ENCODE peak calls at places on chromosomes 3 and 15, in nine cellular contexts. H is stomach, E is heart right ventricle, I is AG09309, P is mammary epithelial cell, J is GM10248, F is cardiac fibroblast, V is heart left ventricle, K is cardiac muscle cell. Q is an unnamed sample.

GRCh38 chr15:37101634-37102314 is 1.4 kb upstream of the MEIS2 start:
- DNase-seq in J (peak), I (no peak), F (peak), E (peak), V (peak), K (peak), P (peak), H (peak), Q (no peak)

GRCh38 chr15:84873997-84874396 is 10.5 kb upstream of the SLC28A1 start:
- DNase-seq in J (no peak), I (no peak), F (no peak), H (no peak), V (no peak), P (no peak), K (no peak), E (no peak), Q (no peak)

GRCh38 chr15:58908550-58909309 is 24.7 kb downstream of the SLTM start:
- DNase-seq in V (no peak), I (no peak), K (no peak), F (no peak), J (no peak), E (no peak), P (no peak), H (no peak), Q (no peak)

GRCh38 chr3:146093928-146094327 is 67.1 kb downstream of the PLOD2 start:
- DNase-seq in E (no peak), J (no peak), V (no peak), I (no peak), K (peak), H (no peak), P (no peak), F (peak), Q (no peak)

GRCh38 chr3:123169930-123170329 is 31.8 kb upstream of the SEC22A start:
- DNase-seq in K (no peak), P (no peak), E (no peak), I (no peak), J (no peak), F (no peak), V (no peak), H (no peak), Q (no peak)

GRCh38 chr3:99789322-99789721 is 28.3 kb upstream of the CMSS1 start:
- DNase-seq in V (peak), F (peak), J (peak), H (no peak), E (no peak), I (peak), P (peak), K (peak), Q (no peak)

GRCh38 chr3:90180543-90180942 is 1073.1 kb downstream of the EPHA3 start:
- DNase-seq in H (no peak), E (no peak), V (no peak), K (no peak), I (no peak), F (no peak), P (no peak), J (no peak), Q (no peak)

GRCh38 chr3:149215474-149215873 is 6.2 kb downstream of the CP start:
- DNase-seq in E (no peak), P (no peak), H (no peak), V (no peak), K (peak), F (no peak), J (no peak), I (no peak), Q (no peak)

GRCh38 chr3:124854027-124854426 is 33.1 kb downstream of the ITGB5 start:
- DNase-seq in J (no peak), F (peak), E (no peak), K (no peak), H (no peak), V (no peak), I (no peak), P (no peak), Q (no peak)

GRCh38 chr15:44193651-44194396 is 1.2 kb downstream of the FRMD5 start:
- DNase-seq in I (no peak), E (no peak), V (no peak), J (no peak), F (peak), K (peak), H (no peak), P (peak), Q (no peak)

GRCh38 chr3:31567036-31567435 is 34.3 kb downstream of the STT3B start:
- DNase-seq in J (no peak), V (no peak), H (no peak), K (no peak), P (no peak), I (no peak), F (no peak), E (no peak), Q (no peak)
- TF ChIP-seq CTCF in J (peak), V (peak), H (no peak), K (peak), P (peak), I (peak), F (peak), E (peak), Q (no peak)

GRCh38 chr3:76040946-76041345 is 255.6 kb upstream of the ZNF717 start:
- DNase-seq in H (no peak), P (no peak), V (no peak), E (no peak), I (peak), K (peak), J (no peak), F (peak), Q (no peak)

GRCh38 chr3:76043746-76044145 is 258.4 kb upstream of the ZNF717 start:
- DNase-seq in F (no peak), V (no peak), H (no peak), P (no peak), K (no peak), I (no peak), E (no peak), J (no peak), Q (no peak)

GRCh38 chr3:76039431-76039830 is 254.1 kb upstream of the ZNF717 start:
- DNase-seq in E (no peak), P (peak), F (peak), I (no peak), H (no peak), J (no peak), V (no peak), K (no peak), Q (no peak)

GRCh38 chr3:76047368-76047767 is 262.0 kb upstream of the ZNF717 start:
- DNase-seq in P (no peak), I (no peak), K (no peak), J (no peak), F (no peak), V (no peak), H (no peak), E (no peak), Q (no peak)

DNA sequence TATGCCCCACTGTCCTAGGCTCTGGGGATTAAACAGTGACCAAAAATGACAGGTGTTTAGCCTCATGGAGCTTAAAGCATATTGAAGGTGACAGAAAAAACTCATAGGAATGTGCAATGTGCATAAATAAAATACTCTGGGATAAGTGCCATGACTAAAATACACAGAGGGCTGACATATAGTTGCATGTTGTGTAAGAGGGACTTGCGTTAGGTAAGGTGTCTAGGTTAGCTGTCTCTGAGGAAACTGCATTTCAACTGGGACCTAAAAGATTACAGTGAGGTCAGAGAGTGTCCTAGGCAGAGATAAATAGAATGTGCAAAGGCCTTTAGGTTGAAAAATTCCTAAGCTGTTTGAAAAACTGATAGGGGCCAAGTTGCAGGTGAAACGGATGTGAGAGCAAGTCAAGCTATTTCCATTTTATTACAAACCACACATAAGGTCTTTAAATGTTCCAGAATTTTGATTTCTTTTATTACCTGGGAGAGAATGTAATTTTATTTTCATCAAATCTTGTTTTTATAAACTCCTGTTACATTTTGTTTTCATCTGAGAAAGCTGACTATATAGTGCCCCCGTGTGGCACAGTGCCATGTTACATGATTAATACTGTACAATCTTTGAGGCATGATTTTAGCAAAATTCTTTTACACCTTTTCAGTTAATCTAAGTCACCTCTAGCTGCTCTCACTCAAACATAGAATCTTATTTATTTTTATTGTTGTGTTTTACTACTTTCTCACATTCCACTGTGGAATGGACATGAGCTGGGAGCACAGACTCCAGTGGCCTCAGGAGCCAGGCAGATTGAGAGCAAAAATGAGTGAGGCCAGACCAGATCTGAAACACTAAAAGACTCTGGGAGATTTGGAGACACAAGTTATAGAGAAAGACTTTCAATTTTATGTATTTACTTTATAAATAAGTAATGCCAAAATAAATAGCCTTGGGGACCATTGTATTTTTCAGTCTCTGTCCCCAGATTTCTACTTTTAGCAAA is 259.6 kb upstream of the ZNF717 start:
- DNase-seq in E (no peak), P (no peak), K (peak), F (peak), V (no peak), I (no peak), J (peak), H (peak), Q (no peak)
- TF ChIP-seq CTCF in E (peak), P (peak), K (peak), F (peak), V (peak), I (peak), J (peak), H (no peak), Q (no peak)

DNA sequence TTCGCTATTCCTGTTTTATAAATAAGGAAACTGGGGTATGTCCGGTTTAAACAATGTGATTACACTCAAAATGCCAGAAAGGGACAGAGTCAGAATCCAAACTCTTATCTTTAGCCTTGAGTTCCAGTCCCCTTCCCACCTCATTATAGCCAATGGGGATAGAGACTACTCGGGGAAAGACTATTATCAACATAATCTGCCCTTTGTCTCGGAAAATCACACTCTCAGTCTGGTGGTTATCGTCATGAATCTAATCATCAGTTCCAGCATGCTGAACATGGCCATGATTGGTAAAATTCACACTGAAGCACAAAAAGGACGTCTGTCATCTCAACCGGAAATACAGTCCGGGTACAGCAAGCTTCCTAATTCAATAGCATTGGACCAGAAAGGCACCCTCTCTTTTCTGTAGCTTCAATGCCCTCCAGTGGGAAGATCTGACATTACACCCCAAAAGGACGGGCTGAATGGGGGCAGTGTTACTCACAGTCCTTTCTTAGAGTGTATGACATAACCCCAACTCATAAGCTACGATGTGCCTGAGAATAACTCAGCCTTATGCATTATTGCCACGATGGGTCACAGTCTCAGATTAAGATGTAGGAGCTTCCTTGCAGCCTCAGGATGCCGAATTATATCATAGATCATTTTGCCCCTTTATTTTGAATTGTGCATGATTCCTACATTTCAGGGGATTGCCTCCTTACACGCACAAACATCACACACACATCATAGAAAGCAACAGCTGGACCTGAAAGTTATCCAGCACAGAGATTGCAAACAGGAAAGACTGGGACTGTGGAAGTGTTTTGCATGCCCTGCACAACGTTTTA is 390.4 kb upstream of the LMCD1 start:
- DNase-seq in H (peak), J (peak), F (peak), E (no peak), V (peak), I (peak), P (peak), K (peak), Q (no peak)
- TF ChIP-seq CTCF in H (no peak), J (peak), F (peak), E (peak), V (peak), I (peak), P (peak), K (peak), Q (no peak)

DNA sequence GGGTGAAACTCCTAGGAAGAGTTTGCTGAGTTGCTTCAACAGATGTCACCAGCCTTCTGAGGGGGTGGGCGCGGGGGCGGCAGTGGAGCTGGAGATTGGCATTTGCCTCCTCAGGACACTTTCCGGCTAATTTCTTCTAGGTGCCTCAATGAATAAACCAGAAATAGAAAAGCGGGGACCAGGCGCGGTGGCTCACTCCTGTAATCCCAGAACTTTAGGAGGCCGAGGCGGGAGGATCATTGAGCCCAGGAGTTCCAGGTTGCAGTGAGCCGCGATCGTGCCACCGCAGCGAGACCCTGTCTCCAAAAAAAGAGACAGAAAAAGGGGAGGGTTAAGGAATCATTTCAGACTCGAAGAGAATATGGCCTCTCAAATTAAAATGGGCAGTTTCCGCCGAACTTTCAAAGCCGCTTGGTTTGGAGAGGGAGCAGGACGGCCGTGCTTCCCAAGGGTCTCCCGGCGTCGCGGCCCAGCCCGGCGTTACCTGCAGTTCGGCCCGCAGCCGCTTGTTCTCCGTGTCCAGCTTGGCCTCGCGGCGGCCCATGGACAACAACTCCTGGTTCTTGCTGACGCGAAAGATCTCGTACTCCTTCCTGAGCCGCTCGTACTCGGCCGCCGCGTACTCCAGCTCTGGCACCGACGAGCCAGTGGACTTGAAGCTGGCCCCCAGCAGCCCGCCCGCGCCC is 587 bp downstream of the NPHP3 start:
- DNase-seq in I (peak), V (peak), J (no peak), H (peak), K (peak), E (peak), P (peak), F (peak), Q (no peak)
- TF ChIP-seq CTCF in I (peak), V (peak), J (no peak), H (no peak), K (peak), E (peak), P (peak), F (peak), Q (no peak)